ENCODE peak calls at places on chromosomes 3 and 15, in eight cellular contexts. A, Y, O, K, V, T, G and I are unnamed samples.

GRCh38 chr3:127015282-127016042 is 32.5 kb downstream of the PLXNA1 start:
- DNase-seq in A (no peak), Y (no peak), O (no peak), K (no peak), V (peak; percentile 87), T (no peak), G (peak; percentile 55), I (peak; percentile 32)

GRCh38 chr15:91604122-91604521 is 249.4 kb upstream of the SLCO3A1 start:
- DNase-seq in A (no peak), Y (no peak), O (no peak), K (no peak), V (no peak), T (no peak), G (no peak), I (no peak)

GRCh38 chr15:47333758-47334157 is 383.5 kb upstream of the SEMA6D start:
- DNase-seq in A (no peak), Y (no peak), O (no peak), K (no peak), V (no peak), T (no peak), G (no peak), I (no peak)

GRCh38 chr3:106245400-106245799 is 376.6 kb upstream of the CBLB start:
- DNase-seq in A (no peak), Y (no peak), O (no peak), K (no peak), V (no peak), T (no peak), G (no peak), I (no peak)

GRCh38 chr3:172974969-172975368 is 166.1 kb downstream of the SPATA16 start:
- DNase-seq in A (no peak), Y (no peak), O (no peak), K (no peak), V (no peak), T (no peak), G (no peak), I (no peak)

GRCh38 chr15:74628949-74629348 is 13.3 kb downstream of the CLK3 start:
- DNase-seq in A (no peak), Y (no peak), O (no peak), K (no peak), V (no peak), T (no peak), G (no peak), I (no peak)

GRCh38 chr15:75648156-75649000 is 666 bp downstream of the SNX33 start:
- DNase-seq in A (peak; percentile 71), Y (peak; percentile 68), O (peak; percentile 48), K (no peak), V (no peak), T (peak; percentile 53), G (no peak), I (peak; percentile 29)

GRCh38 chr3:43727930-43728329 is 37.2 kb downstream of the ABHD5 start:
- DNase-seq in A (no peak), Y (no peak), O (no peak), K (no peak), V (no peak), T (no peak), G (no peak), I (no peak)

GRCh38 chr15:81781316-81781868 is 264.4 kb downstream of the MEX3B start:
- DNase-seq in A (no peak), Y (no peak), O (no peak), K (no peak), V (no peak), T (no peak), G (no peak), I (no peak)

GRCh38 chr3:166304509-166305063 is 467.4 kb upstream of the BCHE start:
- DNase-seq in A (no peak), Y (no peak), O (no peak), K (no peak), V (no peak), T (no peak), G (no peak), I (no peak)

GRCh38 chr3:129249284-129250065 is at the start of gene COPG1:
- DNase-seq in A (peak; percentile 83), Y (peak; percentile 91), O (peak; percentile 90), K (peak; percentile 52), V (peak; percentile 93), T (peak; percentile 90), G (peak; percentile 77), I (peak; percentile 89)

GRCh38 chr3:189911001-189911400 is 209.7 kb downstream of the P3H2 start:
- DNase-seq in A (no peak), Y (no peak), O (no peak), K (no peak), V (no peak), T (no peak), G (no peak), I (no peak)

GRCh38 chr3:193910886-193911738 is 224.8 kb upstream of the HES1 start:
- DNase-seq in A (no peak), Y (peak; percentile 51), O (peak; percentile 39), K (no peak), V (no peak), T (no peak), G (no peak), I (peak; percentile 37)

GRCh38 chr15:100959066-100960050 is 40.2 kb downstream of the LRRK1 start:
- DNase-seq in A (no peak), Y (no peak), O (no peak), K (no peak), V (no peak), T (no peak), G (no peak), I (no peak)

GRCh38 chr3:142896996-142897395 is 8.1 kb upstream of the PCOLCE2 start:
- DNase-seq in A (no peak), Y (no peak), O (no peak), K (no peak), V (no peak), T (no peak), G (no peak), I (no peak)

GRCh38 chr15:49361370-49361769 is 61.7 kb upstream of the FGF7 start:
- DNase-seq in A (no peak), Y (no peak), O (no peak), K (no peak), V (no peak), T (no peak), G (no peak), I (no peak)
- TF ChIP-seq CTCF in A (no peak), Y (no peak), O (no peak), K (no peak), V (no peak), T (no peak), G (no peak), I (no peak)

GRCh38 chr3:124859025-124859424 is 28.1 kb downstream of the ITGB5 start:
- DNase-seq in A (no peak), Y (no peak), O (no peak), K (no peak), V (no peak), T (no peak), G (no peak), I (no peak)

GRCh38 chr3:124860599-124860998 is 26.6 kb downstream of the ITGB5 start:
- DNase-seq in A (no peak), Y (no peak), O (peak; percentile 46), K (peak; percentile 92), V (no peak), T (peak; percentile 29), G (no peak), I (no peak)

GRCh38 chr3:124858275-124858674 is 28.9 kb downstream of the ITGB5 start:
- DNase-seq in A (no peak), Y (no peak), O (no peak), K (no peak), V (no peak), T (no peak), G (no peak), I (no peak)

GRCh38 chr3:124861041-124861440 is 26.1 kb downstream of the ITGB5 start:
- DNase-seq in A (no peak), Y (no peak), O (no peak), K (no peak), V (no peak), T (no peak), G (no peak), I (no peak)

GRCh38 chr3:124862006-124862405 is 25.2 kb downstream of the ITGB5 start:
- DNase-seq in A (no peak), Y (no peak), O (no peak), K (no peak), V (peak; percentile 7), T (no peak), G (no peak), I (no peak)
- TF ChIP-seq CTCF in A (no peak), Y (no peak), O (no peak), K (no peak), V (no peak), T (no peak), G (no peak), I (no peak)

DNA sequence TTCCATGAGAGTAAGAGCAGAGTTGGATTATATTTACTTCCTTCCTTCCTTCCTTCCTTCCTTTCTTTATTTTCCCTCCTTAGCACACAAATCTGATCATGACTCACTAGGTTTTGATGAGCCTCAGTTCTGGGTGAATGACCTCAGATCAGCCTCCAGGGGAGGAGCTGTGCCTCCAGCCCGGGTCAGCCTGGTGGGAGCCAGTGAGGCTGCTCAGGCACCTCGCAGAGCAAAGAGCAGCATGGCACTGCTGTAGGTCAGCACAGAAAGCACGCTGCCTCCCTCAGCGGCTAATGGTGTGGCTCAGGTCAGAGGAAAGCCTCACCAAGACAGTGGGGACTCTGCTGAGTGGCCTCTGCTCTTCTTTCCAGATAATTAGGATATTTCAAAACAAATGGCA is 108.5 kb downstream of the SYNPR start:
- DNase-seq in A (peak; percentile 38), Y (no peak), O (no peak), K (no peak), V (no peak), T (no peak), G (no peak), I (no peak)
- TF ChIP-seq CTCF in A (no peak), Y (no peak), O (no peak), K (no peak), V (no peak), T (no peak), G (no peak), I (no peak)

GRCh38 chr3:97969541-97969940 is 2.7 kb downstream of the RIOX2 start:
- DNase-seq in A (no peak), Y (no peak), O (no peak), K (no peak), V (no peak), T (no peak), G (no peak), I (no peak)

GRCh38 chr3:97968376-97968775 is 3.9 kb downstream of the RIOX2 start:
- DNase-seq in A (no peak), Y (no peak), O (no peak), K (no peak), V (no peak), T (no peak), G (no peak), I (peak; percentile 38)

GRCh38 chr3:97970131-97970530 is 2.1 kb downstream of the RIOX2 start:
- DNase-seq in A (no peak), Y (no peak), O (no peak), K (no peak), V (no peak), T (no peak), G (no peak), I (no peak)

GRCh38 chr3:97970929-97971460 is 1.2 kb downstream of the RIOX2 start:
- DNase-seq in A (no peak), Y (no peak), O (no peak), K (no peak), V (peak; percentile 21), T (no peak), G (no peak), I (no peak)

DNA sequence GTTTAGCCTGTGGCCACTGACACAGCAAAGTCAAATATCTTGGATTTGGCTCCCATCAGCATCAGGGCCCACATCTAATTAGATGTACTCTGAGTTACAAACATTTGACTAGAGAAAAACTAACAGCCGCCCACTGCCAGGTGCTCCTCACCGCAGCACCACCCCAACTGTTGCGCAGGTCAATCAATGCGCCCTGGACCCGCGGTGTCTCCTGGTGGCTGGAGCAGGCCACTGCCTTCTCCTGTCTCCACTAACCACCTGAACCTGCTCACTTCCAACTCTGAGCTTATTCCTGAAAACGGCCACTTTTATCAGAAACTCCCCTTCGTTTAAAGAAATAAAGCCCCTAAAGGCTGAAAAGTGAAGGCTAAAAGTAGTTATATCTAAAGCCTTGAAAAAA is 4.3 kb downstream of the RIOX2 start:
- DNase-seq in A (peak; percentile 52), Y (no peak), O (no peak), K (no peak), V (no peak), T (no peak), G (no peak), I (no peak)
- TF ChIP-seq CTCF in A (no peak), Y (no peak), O (no peak), K (no peak), V (no peak), T (no peak), G (peak; percentile 26), I (no peak)